ENCODE peak calls at places on chromosomes 16 and 17, in four cellular contexts. One of them, this sample, is unnamed.

GRCh38 chr16:73006021-73006420 is 41.9 kb downstream of the ZFHX3 start:
- DNase-seq in HepG2: no peak
- DNase-seq in K562: no peak
- DNase-seq in GM12878: no peak
- DNase-seq in this sample: no peak

GRCh38 chr17:72430611-72431432 is 310.0 kb downstream of the SOX9 start:
- DNase-seq in HepG2: no peak
- DNase-seq in K562: peak; percentile 23
- DNase-seq in GM12878: no peak
- DNase-seq in this sample: peak; percentile 56

GRCh38 chr17:36947922-36948716 is 635 bp upstream of the AATF start:
- DNase-seq in HepG2: no peak
- DNase-seq in K562: no peak
- DNase-seq in GM12878: no peak
- DNase-seq in this sample: no peak

GRCh38 chr17:77314601-77315000 is 173.8 kb downstream of the SEC14L1 start:
- DNase-seq in HepG2: no peak
- DNase-seq in K562: no peak
- DNase-seq in GM12878: no peak
- DNase-seq in this sample: no peak

GRCh38 chr16:78551487-78552085 is 452.1 kb downstream of the WWOX start:
- DNase-seq in HepG2: no peak
- DNase-seq in K562: no peak
- DNase-seq in GM12878: no peak
- DNase-seq in this sample: no peak

GRCh38 chr17:77824780-77825280 is 133.7 kb upstream of the TNRC6C start:
- DNase-seq in HepG2: no peak
- DNase-seq in K562: no peak
- DNase-seq in GM12878: no peak
- DNase-seq in this sample: no peak

GRCh38 chr17:43360739-43361498 is 37.9 kb upstream of the ARL4D start:
- DNase-seq in HepG2: peak; percentile 99
- DNase-seq in K562: no peak
- DNase-seq in GM12878: peak; percentile 100
- DNase-seq in this sample: no peak

GRCh38 chr16:1949507-1949906 is 5.0 kb downstream of the RPL3L start:
- DNase-seq in HepG2: no peak
- DNase-seq in K562: no peak
- DNase-seq in GM12878: no peak
- DNase-seq in this sample: no peak

GRCh38 chr17:50363217-50364060 is 9.5 kb downstream of the MRPL27 start:
- DNase-seq in HepG2: peak; percentile 46
- DNase-seq in K562: no peak
- DNase-seq in GM12878: no peak
- DNase-seq in this sample: no peak

GRCh38 chr16:84495506-84495905 is 9.0 kb downstream of the MEAK7 start:
- DNase-seq in HepG2: no peak
- DNase-seq in K562: no peak
- DNase-seq in GM12878: no peak
- DNase-seq in this sample: no peak

GRCh38 chr17:10748475-10749110 is 18.8 kb upstream of the TMEM220 start:
- DNase-seq in HepG2: no peak
- DNase-seq in K562: no peak
- DNase-seq in GM12878: no peak
- DNase-seq in this sample: no peak

GRCh38 chr16:87571868-87572244 is 30.5 kb upstream of the JPH3 start:
- DNase-seq in HepG2: no peak
- DNase-seq in K562: no peak
- DNase-seq in GM12878: no peak
- DNase-seq in this sample: no peak

GRCh38 chr17:21381076-21381706 is 5.0 kb downstream of the KCNJ12 start:
- DNase-seq in HepG2: no peak
- DNase-seq in K562: no peak
- DNase-seq in GM12878: no peak
- DNase-seq in this sample: no peak

GRCh38 chr17:58079300-58080033 is 3.8 kb upstream of the DYNLL2 start:
- DNase-seq in HepG2: no peak
- DNase-seq in K562: no peak
- DNase-seq in GM12878: no peak
- DNase-seq in this sample: no peak

GRCh38 chr17:68749742-68750562 is 148.8 kb upstream of the FAM20A start:
- DNase-seq in HepG2: peak; percentile 20
- DNase-seq in K562: no peak
- DNase-seq in GM12878: no peak
- DNase-seq in this sample: no peak

GRCh38 chr17:54898576-54898975 is 2.1 kb upstream of the TOM1L1 start:
- DNase-seq in HepG2: no peak
- DNase-seq in K562: no peak
- DNase-seq in GM12878: no peak
- DNase-seq in this sample: no peak

GRCh38 chr16:9112166-9112843 is 20.9 kb downstream of the HAPSTR1 start:
- DNase-seq in HepG2: peak; percentile 72
- DNase-seq in K562: no peak
- DNase-seq in GM12878: no peak
- DNase-seq in this sample: no peak

GRCh38 chr17:39600469-39601009 is 7.2 kb downstream of the NEUROD2 start:
- DNase-seq in HepG2: no peak
- DNase-seq in K562: no peak
- DNase-seq in GM12878: no peak
- DNase-seq in this sample: no peak

GRCh38 chr17:39928868-39929651 is 1.5 kb downstream of the LRRC3C start:
- DNase-seq in HepG2: no peak
- DNase-seq in K562: no peak
- DNase-seq in GM12878: no peak
- DNase-seq in this sample: peak; percentile 19

GRCh38 chr16:87351320-87351698 is 32.3 kb downstream of the FBXO31 start:
- DNase-seq in HepG2: no peak
- DNase-seq in K562: no peak
- DNase-seq in GM12878: no peak
- DNase-seq in this sample: no peak

GRCh38 chr16:78461496-78461938 is 362.1 kb downstream of the WWOX start:
- DNase-seq in HepG2: peak; percentile 59
- DNase-seq in K562: no peak
- DNase-seq in GM12878: no peak
- DNase-seq in this sample: no peak

GRCh38 chr16:13435873-13436474 is 484.0 kb upstream of the ERCC4 start:
- DNase-seq in HepG2: no peak
- DNase-seq in K562: no peak
- DNase-seq in GM12878: no peak
- DNase-seq in this sample: no peak

GRCh38 chr16:59586331-59586730 is 852.2 kb upstream of the GOT2 start:
- DNase-seq in HepG2: no peak
- DNase-seq in K562: no peak
- DNase-seq in GM12878: no peak
- DNase-seq in this sample: no peak

GRCh38 chr16:56357765-56358322 is 67.5 kb downstream of the AMFR start:
- DNase-seq in HepG2: peak; percentile 73
- DNase-seq in K562: no peak
- DNase-seq in GM12878: no peak
- DNase-seq in this sample: no peak

GRCh38 chr16:88004391-88004790 is 53.2 kb downstream of the BANP start:
- DNase-seq in HepG2: no peak
- DNase-seq in K562: no peak
- DNase-seq in GM12878: no peak
- DNase-seq in this sample: no peak

GRCh38 chr17:47850692-47851573 is at the start of gene SP6:
- DNase-seq in HepG2: peak; percentile 77
- DNase-seq in K562: peak; percentile 92
- DNase-seq in GM12878: no peak
- DNase-seq in this sample: peak; percentile 80

GRCh38 chr17:34725740-34726139 is 146.4 kb downstream of the TMEM132E start:
- DNase-seq in HepG2: no peak
- DNase-seq in K562: no peak
- DNase-seq in GM12878: no peak
- DNase-seq in this sample: no peak

GRCh38 chr16:19375561-19376158 is 42.0 kb upstream of the TMC5 start:
- DNase-seq in HepG2: peak; percentile 60
- DNase-seq in K562: peak; percentile 69
- DNase-seq in GM12878: peak; percentile 28
- DNase-seq in this sample: peak; percentile 60

GRCh38 chr16:11688520-11688886 is 20.2 kb downstream of the SNN start:
- DNase-seq in HepG2: no peak
- DNase-seq in K562: no peak
- DNase-seq in GM12878: no peak
- DNase-seq in this sample: no peak

GRCh38 chr16:85312642-85313540 is 200.6 kb upstream of the CIBAR2 start:
- DNase-seq in HepG2: no peak
- DNase-seq in K562: no peak
- DNase-seq in GM12878: no peak
- DNase-seq in this sample: no peak

GRCh38 chr16:24011237-24011636 is 175.5 kb downstream of the PRKCB start:
- DNase-seq in HepG2: no peak
- DNase-seq in K562: no peak
- DNase-seq in GM12878: no peak
- DNase-seq in this sample: no peak

GRCh38 chr17:6534846-6535514 is 21.4 kb downstream of the PITPNM3 start:
- DNase-seq in HepG2: no peak
- DNase-seq in K562: no peak
- DNase-seq in GM12878: no peak
- DNase-seq in this sample: no peak

GRCh38 chr16:69325784-69326171 is 4.6 kb downstream of the PDF start:
- DNase-seq in HepG2: no peak
- DNase-seq in K562: no peak
- DNase-seq in GM12878: no peak
- DNase-seq in this sample: no peak

GRCh38 chr17:82560802-82561428 is 41.4 kb downstream of the FOXK2 start:
- DNase-seq in HepG2: no peak
- DNase-seq in K562: no peak
- DNase-seq in GM12878: no peak
- DNase-seq in this sample: no peak

GRCh38 chr16:63228259-63228658 is 1192.0 kb upstream of the CDH8 start:
- DNase-seq in HepG2: no peak
- DNase-seq in K562: no peak
- DNase-seq in GM12878: no peak
- DNase-seq in this sample: no peak

GRCh38 chr17:72432143-72432604 is 311.4 kb downstream of the SOX9 start:
- DNase-seq in HepG2: no peak
- DNase-seq in K562: no peak
- DNase-seq in GM12878: no peak
- DNase-seq in this sample: no peak

GRCh38 chr17:45112559-45113423 is 19.5 kb downstream of the PLCD3 start:
- DNase-seq in HepG2: no peak
- DNase-seq in K562: no peak
- DNase-seq in GM12878: no peak
- DNase-seq in this sample: no peak
- TF ChIP-seq ZBTB33 in HepG2: no peak
- TF ChIP-seq ZBTB33 in K562: no peak
- TF ChIP-seq ZBTB33 in GM12878: no peak
- TF ChIP-seq ZBTB33 in this sample: no peak

GRCh38 chr16:75341934-75342811 is 90.7 kb upstream of the BCAR1 start:
- DNase-seq in HepG2: no peak
- DNase-seq in K562: no peak
- DNase-seq in GM12878: no peak
- DNase-seq in this sample: no peak
- TF ChIP-seq ZNF274 in HepG2: no peak
- TF ChIP-seq ZNF274 in K562: no peak
- TF ChIP-seq ZNF274 in GM12878: no peak
- TF ChIP-seq ZNF274 in this sample: no peak

DNA sequence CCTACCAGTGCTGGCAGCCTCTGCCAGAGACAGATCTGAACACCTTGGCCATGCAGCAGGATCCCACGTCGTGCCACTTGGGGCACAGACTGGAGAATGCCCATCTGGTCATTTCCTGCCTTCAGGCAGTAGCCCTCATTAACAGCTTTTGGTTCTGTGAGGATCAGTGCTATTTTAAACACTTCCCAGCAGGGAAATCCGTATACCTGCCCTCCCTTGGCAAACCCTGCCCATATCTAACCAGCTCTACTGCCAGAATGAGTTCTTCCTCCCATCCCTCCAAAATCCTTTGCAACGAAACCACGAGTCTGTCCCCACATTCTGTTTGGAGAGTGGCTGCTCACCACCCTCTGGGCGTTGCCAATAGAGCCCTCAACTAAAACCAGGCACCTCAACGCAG is 245.7 kb downstream of the ENGASE start:
- DNase-seq in HepG2: no peak
- DNase-seq in K562: no peak
- DNase-seq in GM12878: no peak
- DNase-seq in this sample: no peak
- TF ChIP-seq RAD21 in HepG2: no peak
- TF ChIP-seq RAD21 in K562: no peak
- TF ChIP-seq RAD21 in GM12878: no peak
- TF ChIP-seq RAD21 in this sample: no peak

GRCh38 chr17:17795296-17795695 is 41.5 kb downstream of the SREBF1 start:
- DNase-seq in HepG2: no peak
- DNase-seq in K562: no peak
- DNase-seq in GM12878: no peak
- DNase-seq in this sample: no peak
- TF ChIP-seq ZBTB33 in HepG2: no peak
- TF ChIP-seq ZBTB33 in K562: no peak
- TF ChIP-seq ZBTB33 in GM12878: no peak
- TF ChIP-seq ZBTB33 in this sample: no peak

DNA sequence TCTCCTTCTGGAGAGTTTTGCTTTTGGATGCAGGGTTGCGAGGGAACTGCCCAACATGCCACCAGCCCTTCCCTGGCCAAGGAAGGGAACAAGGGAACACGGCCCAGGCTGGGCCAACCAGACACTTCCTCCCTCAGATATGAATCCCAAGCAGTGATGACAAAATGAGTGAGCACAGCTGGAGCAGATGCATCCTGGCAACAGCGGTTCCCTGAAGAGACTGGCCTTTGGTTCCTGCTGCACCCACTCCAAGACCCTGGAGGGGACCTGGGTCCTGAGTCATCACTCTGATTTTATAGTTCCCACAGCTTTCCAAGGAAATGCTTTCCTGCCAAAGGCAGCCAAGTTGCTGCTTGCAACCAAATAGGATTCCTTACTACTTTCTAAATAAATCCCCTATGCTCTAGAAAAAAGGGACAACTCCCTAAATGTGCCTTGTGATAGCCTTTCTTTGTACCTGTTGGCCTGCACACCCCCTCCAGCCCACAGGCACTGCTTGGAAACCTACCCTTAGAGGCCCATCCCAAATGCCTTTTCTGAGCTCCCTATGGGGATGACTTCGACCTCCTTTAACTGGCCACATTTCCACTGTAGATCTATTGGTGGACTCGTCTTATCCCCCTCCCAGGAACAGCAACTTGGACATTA is 5.3 kb downstream of the ST3GAL2 start:
- DNase-seq in HepG2: no peak
- DNase-seq in K562: peak; percentile 13
- DNase-seq in GM12878: no peak
- DNase-seq in this sample: no peak
- TF ChIP-seq ZNF274 in HepG2: no peak
- TF ChIP-seq ZNF274 in K562: no peak
- TF ChIP-seq ZNF274 in GM12878: no peak
- TF ChIP-seq ZNF274 in this sample: no peak

DNA sequence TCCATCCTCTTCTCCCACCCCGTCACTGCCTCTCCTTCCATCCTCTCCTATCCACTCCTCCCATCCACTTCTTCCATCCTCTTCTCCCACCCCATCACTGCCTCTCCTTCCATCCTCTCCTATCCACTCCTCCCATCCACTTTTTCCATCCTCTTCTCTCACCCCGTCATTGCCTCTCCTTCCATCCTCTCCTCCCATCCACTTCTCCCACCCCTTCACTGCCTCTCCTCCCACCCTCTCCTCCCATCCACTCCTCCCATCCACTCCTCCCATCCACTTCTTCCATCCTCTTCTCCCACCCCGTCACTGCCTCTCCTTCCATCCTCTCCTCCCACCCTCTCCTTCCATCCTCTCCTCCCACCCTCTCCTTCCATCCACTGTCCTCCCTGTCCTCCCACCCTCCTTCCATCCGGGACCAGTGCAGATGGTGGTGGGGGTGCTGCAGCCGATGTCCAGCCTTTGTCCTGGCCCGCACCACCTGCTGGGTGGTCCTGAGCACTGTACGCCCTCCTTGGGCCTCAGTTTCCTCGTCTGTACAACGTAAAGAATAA is 1.1 kb downstream of the WFIKKN1 start:
- DNase-seq in HepG2: no peak
- DNase-seq in K562: no peak
- DNase-seq in GM12878: no peak
- DNase-seq in this sample: no peak
- TF ChIP-seq RAD21 in HepG2: no peak
- TF ChIP-seq RAD21 in K562: no peak
- TF ChIP-seq RAD21 in GM12878: no peak
- TF ChIP-seq RAD21 in this sample: no peak